ENCODE peak calls at places on chromosomes 4 and X, in five cellular contexts. Q is heart right ventricle; A is CD8-positive, alpha-beta memory T cell; V is Peyer's patch; Y is ovary. P is an unnamed sample. For H3K4me1 and H3K36me3, the result is how much of the 10 kb centered on the place peaks cover.

GRCh38 chrX:23515028-23515427 is 152.3 kb upstream of the PRDX4 start:
- DNase-seq in Q (no peak), A (no peak), V (no peak), Y (no peak), P (no peak)

GRCh38 chr4:14233126-14233525 is 605.6 kb upstream of the BOD1L1 start:
- DNase-seq in Q (no peak), A (no peak), V (no peak), Y (no peak), P (no peak)

GRCh38 chrX:111100191-111100590 is 4.2 kb downstream of the PAK3 start:
- DNase-seq in Q (no peak), A (peak), V (no peak), Y (peak), P (no peak)

GRCh38 chrX:130829526-130830515 is 73.2 kb downstream of the ENOX2 start:
- DNase-seq in Q (no peak), A (no peak), V (no peak), Y (no peak), P (no peak)

GRCh38 chr4:140102406-140102805 is 51.6 kb downstream of the MAML3 start:
- DNase-seq in Q (no peak), A (no peak), V (no peak), Y (no peak), P (no peak)

GRCh38 chr4:7652006-7652405 is 217.3 kb upstream of the PSAPL1 start:
- DNase-seq in Q (no peak), A (no peak), V (no peak), Y (no peak), P (no peak)

GRCh38 chr4:180164799-180165198 is 2078.4 kb upstream of the TENM3 start:
- DNase-seq in Q (no peak), A (no peak), V (no peak), Y (no peak), P (no peak)

GRCh38 chr4:4693258-4693657 is 151.4 kb upstream of the STX18 start:
- DNase-seq in Q (no peak), A (no peak), V (no peak), Y (no peak), P (no peak)

GRCh38 chrX:13716905-13717304 is 17.5 kb downstream of the TRAPPC2 start:
- DNase-seq in Q (no peak), A (peak), V (peak), Y (no peak), P (peak)

GRCh38 chr4:970046-970745 is 3.2 kb downstream of the DGKQ start:
- DNase-seq in Q (no peak), A (peak), V (no peak), Y (no peak), P (no peak)

GRCh38 chr4:124079174-124079780 is 633.3 kb downstream of the ANKRD50 start:
- DNase-seq in Q (no peak), A (no peak), V (no peak), Y (no peak), P (no peak)

GRCh38 chr4:21191304-21191703 is 491.0 kb downstream of the PACRGL start:
- DNase-seq in Q (no peak), A (no peak), V (no peak), Y (no peak), P (no peak)

GRCh38 chrX:1321689-1322088 is 14.9 kb upstream of the IL3RA start:
- DNase-seq in Q (no peak), A (no peak), V (no peak), Y (no peak), P (no peak)

GRCh38 chrX:131626681-131627296 is 82.9 kb downstream of the OR13H1 start:
- DNase-seq in Q (no peak), A (no peak), V (no peak), Y (no peak), P (no peak)

GRCh38 chrX:1767026-1767425 is 152.2 kb downstream of the ASMT start:
- DNase-seq in Q (no peak), A (no peak), V (no peak), Y (no peak), P (no peak)

GRCh38 chrX:48592971-48593370 is 4.3 kb upstream of the WDR13 start:
- DNase-seq in Q (no peak), A (no peak), V (no peak), Y (no peak), P (no peak)

GRCh38 chrX:54808109-54808604 is 612 bp downstream of the MAGED2 start:
- DNase-seq in Q (peak), A (no peak), V (peak), Y (peak), P (peak)

GRCh38 chrX:95318882-95319281 is 1365.8 kb upstream of the DIAPH2 start:
- DNase-seq in Q (no peak), A (no peak), V (no peak), Y (no peak), P (no peak)

GRCh38 chr4:3511187-3511586 is 21.0 kb downstream of the LRPAP1 start:
- DNase-seq in Q (no peak), A (no peak), V (no peak), Y (no peak), P (no peak)

GRCh38 chr4:63493265-63493664 is 916.0 kb downstream of the TECRL start:
- DNase-seq in Q (no peak), A (no peak), V (no peak), Y (no peak), P (no peak)

GRCh38 chr4:67158669-67159068 is 386.6 kb downstream of the CENPC start:
- DNase-seq in Q (no peak), A (no peak), V (no peak), Y (no peak), P (no peak)

GRCh38 chrX:37860731-37861130 is 13.4 kb upstream of the DYNLT3 start:
- DNase-seq in Q (no peak), A (no peak), V (no peak), Y (no peak), P (no peak)

GRCh38 chr4:53908661-53909078 is 155.7 kb downstream of the CHIC2 start:
- DNase-seq in Q (peak), A (no peak), V (peak), Y (peak), P (no peak)

GRCh38 chr4:77012726-77013125 is 63.1 kb downstream of the CCNI start:
- DNase-seq in Q (peak), A (no peak), V (no peak), Y (peak), P (no peak)

GRCh38 chrX:132584936-132585335 is 96.1 kb upstream of the MBNL3 start:
- DNase-seq in Q (no peak), A (no peak), V (no peak), Y (no peak), P (no peak)

GRCh38 chr4:62431513-62431912 is 1231.4 kb downstream of the ADGRL3 start:
- DNase-seq in Q (no peak), A (no peak), V (no peak), Y (no peak), P (no peak)

GRCh38 chrX:85992811-85993229 is 54.5 kb downstream of the CHM start:
- DNase-seq in Q (no peak), A (no peak), V (no peak), Y (no peak), P (no peak)

GRCh38 chr4:24229976-24230375 is 340.1 kb upstream of the PPARGC1A start:
- DNase-seq in Q (no peak), A (no peak), V (no peak), Y (no peak), P (no peak)

GRCh38 chr4:186249785-186250739 is 15.9 kb upstream of the F11 start:
- DNase-seq in Q (no peak), A (no peak), V (no peak), Y (no peak), P (no peak)

GRCh38 chrX:102345916-102346315 is 93.9 kb downstream of the NXF2B start:
- DNase-seq in Q (peak), A (peak), V (peak), Y (peak), P (peak)

GRCh38 chrX:103823591-103823990 is 8.5 kb downstream of the RAB9B start:
- DNase-seq in Q (no peak), A (no peak), V (no peak), Y (no peak), P (no peak)

GRCh38 chrX:2514131-2514530 is 13.4 kb upstream of the DHRSX start:
- DNase-seq in Q (no peak), A (no peak), V (no peak), Y (no peak), P (no peak)

GRCh38 chr4:186644737-186645261 is 78.9 kb downstream of the FAT1 start:
- DNase-seq in Q (peak), A (no peak), V (no peak), Y (no peak), P (no peak)

DNA sequence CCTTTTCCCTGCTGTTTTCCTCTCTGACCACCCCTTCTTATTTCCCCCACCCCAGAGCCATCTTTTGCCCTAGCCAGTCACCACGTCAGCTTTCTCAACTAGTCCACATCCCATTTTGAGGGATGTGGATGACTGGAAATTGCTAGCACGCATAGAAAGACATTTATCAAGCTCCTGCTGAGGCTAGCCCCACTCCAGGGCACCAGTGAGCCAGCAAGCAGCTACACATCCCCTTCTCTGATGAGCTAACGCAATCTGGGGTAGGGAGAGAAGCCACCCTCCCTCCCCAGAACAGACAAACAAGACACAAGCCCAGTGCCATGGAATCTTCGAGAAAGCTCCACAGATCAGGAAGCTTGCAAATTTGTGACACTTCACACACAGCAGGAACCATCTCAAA is 1.2 kb downstream of the GABRE start:
- DNase-seq in Q (no peak), A (no peak), V (no peak), Y (no peak), P (no peak)
- H3K4me3 ChIP-seq in Q (peak), A (no peak), V (peak), Y (no peak), P (no peak)

DNA sequence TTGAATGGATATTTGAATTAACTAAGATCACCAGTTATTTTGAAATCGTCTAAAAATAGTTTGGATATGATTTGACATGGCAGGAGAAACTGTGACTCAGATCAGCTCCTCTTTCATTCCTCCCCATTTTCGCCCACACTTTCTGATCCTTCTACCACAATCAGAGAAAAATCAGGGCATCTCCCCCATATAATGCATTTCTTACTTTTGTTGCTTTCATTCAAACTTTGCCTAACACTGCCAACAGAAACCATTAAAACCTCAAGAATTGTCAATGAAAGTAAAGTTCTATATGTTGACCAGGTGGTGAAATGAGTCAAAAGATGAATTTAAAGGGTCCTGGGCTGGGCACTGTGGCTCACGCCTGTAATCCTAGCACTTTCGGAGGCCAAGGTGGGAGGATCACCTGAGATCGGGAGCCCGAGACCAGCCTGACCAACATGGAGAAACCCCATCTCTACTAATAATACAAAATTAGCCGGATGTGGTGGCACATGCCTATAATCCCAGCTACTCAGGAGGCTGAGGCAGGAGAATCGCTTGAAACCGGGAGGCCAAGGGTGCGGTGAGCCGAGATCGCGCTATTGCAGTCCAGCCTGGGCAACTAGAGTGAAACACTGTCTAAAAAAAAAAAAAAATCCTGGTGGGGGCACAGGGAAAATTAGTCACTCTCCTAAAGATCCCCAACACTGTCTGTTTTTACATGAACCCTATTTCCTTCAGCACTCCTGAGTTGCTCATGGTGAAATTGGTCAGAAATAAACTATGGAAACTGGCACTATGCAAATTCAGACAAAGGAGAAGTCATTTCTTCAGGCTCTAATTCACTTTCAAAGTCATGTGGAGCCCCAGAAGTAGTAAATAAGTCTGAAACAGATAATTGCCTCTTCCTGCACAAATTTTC is 122.8 kb upstream of the NOCT start:
- DNase-seq in Q (no peak), A (no peak), V (no peak), Y (no peak), P (no peak)
- H3K4me1 ChIP-seq in Q (under half), A (under half), V (under half), Y (under half), P (under half)

GRCh38 chrX:53398216-53398615 is 24.2 kb downstream of the SMC1A start:
- DNase-seq in Q (no peak), A (no peak), V (no peak), Y (no peak), P (no peak)
- H3K36me3 ChIP-seq in Q (under half), A (under half), V (under half), Y (under half), P (under half)

GRCh38 chr4:98656443-98656842 is 2.0 kb downstream of the TSPAN5 start:
- DNase-seq in Q (no peak), A (no peak), V (no peak), Y (no peak), P (no peak)
- H3K4me3 ChIP-seq in Q (no peak), A (no peak), V (no peak), Y (peak), P (peak)

GRCh38 chr4:184313710-184314659 is 96.3 kb upstream of the ENPP6 start:
- DNase-seq in Q (no peak), A (peak), V (peak), Y (no peak), P (no peak)
- H3K4me1 ChIP-seq in Q (under half), A (under half), V (under half), Y (under half), P (under half)

GRCh38 chr4:143207555-143207954 is 22.8 kb downstream of the USP38 start:
- DNase-seq in Q (no peak), A (no peak), V (no peak), Y (no peak), P (no peak)
- H3K36me3 ChIP-seq in Q (under half), A (under half), V (under half), Y (under half), P (half or more)

GRCh38 chrX:281166-281999 is at the start of gene PLCXD1:
- DNase-seq in Q (no peak), A (no peak), V (no peak), Y (no peak), P (no peak)
- H3K4me3 ChIP-seq in Q (no peak), A (no peak), V (peak), Y (peak), P (no peak)

DNA sequence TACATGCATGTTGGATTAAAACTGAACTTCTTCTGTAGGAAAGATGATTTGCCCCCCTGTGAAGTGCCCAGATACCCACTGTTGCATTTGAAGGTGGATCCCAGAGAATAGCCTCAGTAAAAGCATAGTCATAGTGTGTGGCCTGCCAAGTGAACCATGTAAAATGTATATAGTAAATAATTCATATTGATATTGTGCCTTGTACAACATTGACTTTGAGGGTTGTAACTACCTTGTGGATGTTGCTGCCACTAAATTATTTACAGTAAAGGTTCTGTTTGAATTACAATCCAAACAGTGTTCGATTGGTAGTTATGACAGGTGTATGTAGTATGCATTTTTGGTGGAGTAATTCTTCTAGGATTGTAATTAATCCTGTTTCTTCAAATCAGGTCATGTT is 19.2 kb downstream of the TMEM131L start:
- DNase-seq in Q (no peak), A (no peak), V (no peak), Y (no peak), P (no peak)
- H3K4me1 ChIP-seq in Q (under half), A (half or more), V (under half), Y (under half), P (under half)

GRCh38 chr4:17597517-17597916 is 16.9 kb upstream of the MED28 start:
- DNase-seq in Q (no peak), A (no peak), V (no peak), Y (no peak), P (no peak)
- H3K36me3 ChIP-seq in Q (under half), A (under half), V (under half), Y (under half), P (half or more)